ENCODE peak calls at places on chromosomes 2 and 18, in five cellular contexts. Y is IMR-90, B is H1, F is H9, X is trophoblast cell. S is an unnamed sample.

GRCh38 chr18:2526320-2526719 is 45.0 kb downstream of the METTL4 start:
- DNase-seq in Y (no peak), B (no peak), F (no peak), X (no peak), S (no peak)

GRCh38 chr2:227717687-227718567 is at the start of gene SLC19A3:
- DNase-seq in X (peak; percentile 67), F (peak; percentile 92), Y (peak; percentile 50), B (peak; percentile 49), S (peak; percentile 86)

GRCh38 chr2:190255668-190256067 is 64.0 kb downstream of the HIBCH start:
- DNase-seq in B (no peak), X (no peak), Y (no peak), F (no peak), S (no peak)

GRCh38 chr2:166417669-166418068 is 41.9 kb upstream of the SCN9A start:
- DNase-seq in Y (peak; percentile 65), F (no peak), B (no peak), X (peak; percentile 17), S (peak; percentile 45)

GRCh38 chr2:230904856-230905447 is 20.1 kb downstream of the GPR55 start:
- DNase-seq in B (no peak), F (peak; percentile 25), Y (no peak), X (no peak), S (no peak)

GRCh38 chr2:45649855-45650806 is 1.3 kb upstream of the PRKCE start:
- DNase-seq in Y (peak; percentile 33), F (peak; percentile 61), X (peak; percentile 77), B (no peak), S (peak; percentile 58)

GRCh38 chr2:138500592-138501426 is 761 bp upstream of the SPOPL start:
- DNase-seq in F (no peak), B (no peak), Y (no peak), X (no peak), S (no peak)

GRCh38 chr2:79936715-79937114 is 367.8 kb downstream of the LRRTM1 start:
- DNase-seq in F (no peak), Y (no peak), X (no peak), B (no peak), S (no peak)

GRCh38 chr2:11750422-11750821 is 4.0 kb downstream of the LPIN1 start:
- DNase-seq in Y (no peak), F (no peak), B (no peak), X (peak; percentile 48), S (no peak)

GRCh38 chr2:95352291-95353054 is 50.0 kb upstream of the FAHD2A start:
- DNase-seq in X (no peak), F (peak; percentile 21), B (no peak), Y (no peak), S (no peak)

DNA sequence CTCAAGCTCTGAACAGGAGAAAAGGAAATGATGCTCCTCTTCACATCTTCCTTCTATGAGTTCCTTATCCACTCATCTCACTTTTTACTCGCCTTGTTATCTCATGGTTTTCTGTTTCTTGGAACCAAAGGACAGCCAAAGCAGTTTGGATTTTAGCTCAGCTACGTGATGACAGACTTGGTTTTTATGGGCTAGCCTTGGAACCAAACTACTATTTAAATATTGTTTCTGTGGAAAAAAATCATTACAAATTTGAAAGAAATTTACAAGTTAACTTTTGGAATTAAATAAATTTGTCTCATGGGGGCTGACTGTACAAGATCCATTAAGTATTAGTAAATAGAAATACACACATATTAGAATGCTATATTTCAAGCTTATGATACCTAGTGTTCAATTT is 727.8 kb upstream of the FANCL start:
- DNase-seq in F (no peak), B (no peak), Y (no peak), X (no peak), S (no peak)
- H2BK120ac ChIP-seq in F (no peak overlapping the region), B (no peak overlapping the region), Y (no peak overlapping the region), X (no peak overlapping the region), S (no peak overlapping the region)

GRCh38 chr2:112140899-112141622 is 2.9 kb downstream of the FBLN7 start:
- DNase-seq in X (no peak), Y (no peak), F (no peak), B (no peak), S (no peak)
- H2BK120ac ChIP-seq in X (no peak overlapping the region), Y (no peak overlapping the region), F (no peak overlapping the region), B (no peak overlapping the region), S (no peak overlapping the region)

GRCh38 chr2:102055346-102055975 is 63.7 kb downstream of the IL1R2 start:
- DNase-seq in B (no peak), Y (peak; percentile 60), X (no peak), F (no peak), S (no peak)
- H2BK120ac ChIP-seq in B (no peak overlapping the region), Y (peak overlapping the region; percentile 59), X (no peak overlapping the region), F (no peak overlapping the region), S (no peak overlapping the region)

GRCh38 chr2:20351555-20352229 is 1.0 kb upstream of the PUM2 start:
- DNase-seq in B (no peak), Y (no peak), F (no peak), X (no peak), S (peak; percentile 29)

GRCh38 chr2:20350753-20351554 is at the start of gene PUM2:
- DNase-seq in X (peak; percentile 98), Y (peak; percentile 94), B (peak; percentile 90), F (peak; percentile 97), S (peak; percentile 99)

GRCh38 chr2:20348542-20348941 is 2.1 kb downstream of the PUM2 start:
- DNase-seq in B (no peak), F (no peak), Y (no peak), X (no peak), S (peak; percentile 62)

GRCh38 chr2:20349457-20350034 is 1.1 kb downstream of the PUM2 start:
- DNase-seq in X (peak; percentile 52), F (no peak), B (no peak), Y (peak; percentile 27), S (no peak)

GRCh38 chr2:20350105-20350712 is 435 bp downstream of the PUM2 start:
- DNase-seq in X (peak; percentile 47), F (peak; percentile 63), Y (no peak), B (no peak), S (peak; percentile 77)
- H2BK120ac ChIP-seq in X (peak overlapping the region; percentile 100), F (peak overlapping the region; percentile 52), Y (peak overlapping the region; percentile 68), B (peak overlapping the region; percentile 61), S (peak overlapping the region; percentile 93)

GRCh38 chr18:38651736-38652135 is 1086.1 kb upstream of the CELF4 start:
- DNase-seq in X (no peak), F (no peak), B (no peak), Y (no peak), S (no peak)

DNA sequence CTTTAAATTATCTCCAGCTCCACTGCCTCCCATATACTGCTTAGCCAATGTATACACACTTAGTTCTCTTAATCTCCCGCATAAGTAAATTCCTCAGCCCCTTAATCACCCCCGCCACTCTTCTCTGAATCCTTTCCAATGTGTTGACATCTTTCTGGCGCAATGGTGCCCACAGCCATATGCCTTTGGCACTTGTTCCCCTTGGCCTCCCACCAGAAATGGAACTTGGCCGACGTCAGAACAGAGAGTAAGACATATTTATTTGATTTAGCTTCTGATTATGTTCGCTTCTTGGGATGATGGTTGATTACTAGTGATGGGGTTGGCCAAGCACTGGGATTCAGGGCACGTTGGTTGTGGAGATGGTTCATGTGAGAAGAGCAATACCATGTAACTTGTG is 1089.4 kb upstream of the CELF4 start:
- DNase-seq in B (no peak), Y (no peak), X (peak; percentile 1), F (no peak), S (no peak)
- H2BK120ac ChIP-seq in B (no peak overlapping the region), Y (no peak overlapping the region), X (no peak overlapping the region), F (no peak overlapping the region), S (no peak overlapping the region)

GRCh38 chr2:25677877-25678276 is 4.5 kb upstream of the DTNB start:
- DNase-seq in F (no peak), X (no peak), B (no peak), Y (no peak), S (no peak)
- H2BK120ac ChIP-seq in F (no peak overlapping the region), X (no peak overlapping the region), B (no peak overlapping the region), Y (no peak overlapping the region), S (no peak overlapping the region)

GRCh38 chr18:28019425-28020108 is 157.4 kb downstream of the CDH2 start:
- DNase-seq in F (no peak), Y (peak; percentile 35), X (no peak), B (no peak), S (no peak)
- H2BK120ac ChIP-seq in F (no peak overlapping the region), Y (no peak overlapping the region), X (no peak overlapping the region), B (no peak overlapping the region), S (no peak overlapping the region)

GRCh38 chr2:41923156-41923786 is 124.5 kb upstream of the PKDCC start:
- DNase-seq in Y (no peak), B (no peak), X (no peak), F (no peak), S (peak; percentile 80)
- H2BK120ac ChIP-seq in Y (no peak overlapping the region), B (no peak overlapping the region), X (peak overlapping the region; percentile 14), F (no peak overlapping the region), S (no peak overlapping the region)

GRCh38 chr18:7116832-7117389 is 686 bp downstream of the LAMA1 start:
- DNase-seq in X (peak; percentile 39), F (peak; percentile 37), B (no peak), Y (no peak), S (peak; percentile 41)
- H2BK120ac ChIP-seq in X (peak overlapping the region; percentile 88), F (no peak overlapping the region), B (no peak overlapping the region), Y (no peak overlapping the region), S (no peak overlapping the region)

GRCh38 chr2:64645014-64645418 is 8.7 kb downstream of the SERTAD2 start:
- DNase-seq in X (peak; percentile 75), B (no peak), Y (peak; percentile 68), F (peak; percentile 91), S (peak; percentile 96)
- H2BK120ac ChIP-seq in X (no peak overlapping the region), B (no peak overlapping the region), Y (no peak overlapping the region), F (peak overlapping the region; percentile 15), S (no peak overlapping the region)

S was measured in mesendoderm.